ENCODE peak calls at places on chromosomes 13 and 19, in four cellular contexts. D, I, S and E are unnamed samples.

GRCh38 chr13:94031609-94032008 is 447.9 kb downstream of the DCT start:
- DNase-seq in D (no peak), I (no peak), S (no peak), E (no peak)

GRCh38 chr13:93625536-93625935 is 398.9 kb downstream of the GPC6 start:
- DNase-seq in D (no peak), I (no peak), S (no peak), E (no peak)

GRCh38 chr19:58551577-58552471 is 3.1 kb downstream of the CHMP2A start:
- DNase-seq in D (no peak), I (no peak), S (no peak), E (no peak)

GRCh38 chr13:94395889-94396288 is 83.6 kb downstream of the DCT start:
- DNase-seq in D (no peak), I (no peak), S (no peak), E (peak; percentile 6)

GRCh38 chr13:48156466-48156865 is 61.6 kb upstream of the MED4 start:
- DNase-seq in D (no peak), I (no peak), S (peak; percentile 13), E (peak; percentile 19)

GRCh38 chr19:730382-730668 is 20.6 kb upstream of the MISP start:
- DNase-seq in D (no peak), I (no peak), S (no peak), E (no peak)

GRCh38 chr19:57816652-57817051 is 1.9 kb upstream of the ZNF552 start:
- DNase-seq in D (no peak), I (no peak), S (no peak), E (no peak)

GRCh38 chr19:29483641-29483920 is 42.2 kb upstream of the VSTM2B start:
- DNase-seq in D (no peak), I (no peak), S (no peak), E (no peak)

GRCh38 chr19:10694706-10695105 is 6.5 kb upstream of the QTRT1 start:
- DNase-seq in D (no peak), I (no peak), S (no peak), E (no peak)

GRCh38 chr19:47097396-47098217 is 16.0 kb downstream of the ZC3H4 start:
- DNase-seq in D (no peak), I (no peak), S (no peak), E (no peak)

GRCh38 chr13:94176576-94176975 is 302.9 kb downstream of the DCT start:
- DNase-seq in D (no peak), I (no peak), S (no peak), E (no peak)

GRCh38 chr19:44718441-44719261 is 19.7 kb downstream of the CEACAM16 start:
- DNase-seq in D (no peak), I (no peak), S (no peak), E (no peak)

GRCh38 chr19:3406571-3407111 is 40.3 kb downstream of the NFIC start:
- DNase-seq in D (no peak), I (no peak), S (no peak), E (no peak)

GRCh38 chr13:107864543-107865460 is 350.5 kb downstream of the LIG4 start:
- DNase-seq in D (peak; percentile 29), I (no peak), S (no peak), E (peak; percentile 84)

GRCh38 chr13:41848435-41849255 is 112.3 kb downstream of the VWA8 start:
- DNase-seq in D (no peak), I (no peak), S (no peak), E (no peak)

GRCh38 chr13:22316494-22317025 is 645.7 kb downstream of the FGF9 start:
- DNase-seq in D (no peak), I (no peak), S (no peak), E (no peak)

GRCh38 chr19:35559281-35559659 is 4.2 kb downstream of the ATP4A start:
- DNase-seq in D (no peak), I (peak; percentile 46), S (no peak), E (no peak)

GRCh38 chr13:100088282-100088647 is 628 bp upstream of the PCCA start:
- DNase-seq in D (no peak), I (no peak), S (no peak), E (no peak)

GRCh38 chr19:15248648-15249559 is 16.7 kb upstream of the EPHX3 start:
- DNase-seq in D (no peak), I (no peak), S (no peak), E (no peak)

GRCh38 chr13:74278901-74279300 is 144.7 kb upstream of the KLF12 start:
- DNase-seq in D (no peak), I (no peak), S (no peak), E (no peak)

GRCh38 chr19:14004619-14005380 is 1.3 kb downstream of the RFX1 start:
- DNase-seq in D (no peak), I (peak; percentile 34), S (no peak), E (peak; percentile 14)

GRCh38 chr13:28100149-28101121 is at the start of gene FLT3:
- DNase-seq in D (peak; percentile 59), I (no peak), S (peak; percentile 51), E (peak; percentile 11)

GRCh38 chr13:98487522-98487921 is 89.4 kb downstream of the STK24 start:
- DNase-seq in D (no peak), I (no peak), S (no peak), E (no peak)

GRCh38 chr19:45790942-45791341 is 1.7 kb downstream of the DMWD start:
- DNase-seq in D (no peak), I (no peak), S (no peak), E (no peak)

GRCh38 chr13:41011382-41011956 is 7.6 kb downstream of the ELF1 start:
- DNase-seq in D (no peak), I (no peak), S (no peak), E (no peak)

GRCh38 chr19:3661284-3662238 is 35.0 kb upstream of the CACTIN start:
- DNase-seq in D (no peak), I (no peak), S (no peak), E (no peak)

GRCh38 chr13:78657699-78658629 is 991 bp downstream of the OBI1 start:
- DNase-seq in D (peak; percentile 22), I (no peak), S (no peak), E (peak; percentile 22)

GRCh38 chr19:57227461-57227860 is 3.4 kb upstream of the AURKC start:
- DNase-seq in D (no peak), I (no peak), S (no peak), E (no peak)

GRCh38 chr19:27740396-27740795 is 1472.6 kb downstream of the UQCRFS1 start:
- DNase-seq in D (no peak), I (no peak), S (no peak), E (no peak)

GRCh38 chr13:28568286-28568685 is 73.4 kb upstream of the FLT1 start:
- DNase-seq in D (peak; percentile 46), I (no peak), S (no peak), E (peak; percentile 78)

DNA sequence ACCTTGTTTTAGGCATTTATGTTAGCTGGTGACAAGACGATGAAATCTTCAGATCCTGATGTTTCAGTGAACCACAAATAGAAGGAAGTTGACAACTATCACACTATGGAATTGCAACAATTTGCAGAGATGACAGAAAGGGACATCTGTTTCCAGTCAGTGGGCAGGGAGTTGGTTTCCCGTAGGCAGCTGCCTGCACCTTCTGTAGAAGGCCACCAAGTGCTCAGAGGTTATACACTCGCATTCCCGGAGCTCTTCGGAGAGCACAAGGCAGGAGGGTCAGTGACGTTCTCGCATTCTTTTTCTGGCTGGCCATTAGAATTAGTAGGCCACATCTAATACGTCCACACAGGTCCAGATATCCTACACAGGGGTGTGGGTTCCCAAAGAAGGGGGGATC is 129.4 kb downstream of the SHISA2 start:
- DNase-seq in D (no peak), I (no peak), S (no peak), E (no peak)
- TF ChIP-seq SIN3A in D (no peak), I (no peak), S (no peak), E (no peak)

DNA sequence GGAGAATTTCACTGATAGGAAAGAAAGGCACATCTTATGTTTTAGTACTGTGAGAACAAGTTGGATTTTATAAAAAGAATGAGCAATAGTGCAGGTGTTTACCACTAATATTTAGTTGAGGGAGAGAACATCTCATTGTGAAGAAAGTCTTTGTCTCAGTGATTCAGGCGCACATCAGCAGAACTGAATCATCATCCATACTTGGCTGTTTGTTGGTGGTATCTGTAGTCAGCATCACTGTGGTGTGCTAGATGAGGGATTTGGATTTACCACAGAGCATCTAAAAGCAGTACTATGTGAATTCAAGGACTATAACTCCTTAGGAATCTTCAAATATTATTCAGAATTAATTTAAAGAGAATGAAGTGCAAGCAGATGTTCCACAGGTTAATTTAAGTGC is 1380.5 kb upstream of the ATXN8OS start:
- DNase-seq in D (no peak), I (no peak), S (no peak), E (no peak)
- TF ChIP-seq SIN3A in D (no peak), I (no peak), S (no peak), E (no peak)

GRCh38 chr13:25771208-25771607 is 280.6 kb downstream of the SHISA2 start:
- DNase-seq in D (no peak), I (no peak), S (no peak), E (no peak)
- TF ChIP-seq SIN3A in D (no peak), I (no peak), S (no peak), E (no peak)

GRCh38 chr13:21039097-21039800 is 22.1 kb downstream of the LATS2 start:
- DNase-seq in D (no peak), I (no peak), S (no peak), E (no peak)
- TF ChIP-seq SIN3A in D (no peak), I (no peak), S (no peak), E (no peak)

GRCh38 chr19:33673258-33673875 is 51.6 kb downstream of the CHST8 start:
- DNase-seq in D (no peak), I (no peak), S (no peak), E (no peak)
- TF ChIP-seq SIN3A in D (no peak), I (no peak), S (no peak), E (no peak)

GRCh38 chr19:40266111-40266510 is 19.0 kb downstream of the AKT2 start:
- DNase-seq in D (no peak), I (no peak), S (no peak), E (no peak)
- TF ChIP-seq SIN3A in D (no peak), I (no peak), S (no peak), E (no peak)

GRCh38 chr19:40217027-40217810 is 965 bp downstream of the TTC9B start:
- DNase-seq in D (peak; percentile 81), I (no peak), S (peak; percentile 69), E (peak; percentile 73)
- TF ChIP-seq SIN3A in D (no peak), I (no peak), S (no peak), E (no peak)